ENCODE peak calls at places on chromosome 11, in seven cellular contexts. E is PC-3; T is tibial artery; W is fibroblast of lung; Q is CD8-positive, alpha-beta T cell; J is CD4-positive, alpha-beta memory T cell; N is A549. G is an unnamed sample.
A peak's percentile ranks its signal among the peaks of the same experiment; 100 is the strongest.

GRCh38 chr11:69272055-69272454 is 21.9 kb upstream of the MYEOV start:
- DNase-seq in E (no peak), N (no peak), J (no peak), W (no peak), T (no peak), Q (no peak), G (no peak)

GRCh38 chr11:126212089-126212660 is 593 bp downstream of the FAM118B start:
- DNase-seq in Q (no peak), J (no peak), T (no peak), E (peak; percentile 13), W (peak; percentile 21), N (no peak), G (no peak)

GRCh38 chr11:30107899-30108298 is 91.1 kb upstream of the KCNA4 start:
- DNase-seq in T (no peak), N (no peak), Q (no peak), E (peak; percentile 39), W (peak; percentile 65), J (no peak), G (no peak)

GRCh38 chr11:77299528-77299993 is 1.9 kb downstream of the GDPD4 start:
- DNase-seq in W (no peak), J (no peak), Q (no peak), E (peak; percentile 99), N (peak; percentile 56), T (no peak), G (no peak)

GRCh38 chr11:10414659-10415058 is 40.4 kb upstream of the AMPD3 start:
- DNase-seq in J (no peak), N (no peak), E (no peak), Q (no peak), T (peak; percentile 63), W (peak; percentile 19), G (no peak)

GRCh38 chr11:63623513-63624140 is 9.4 kb upstream of the PLAAT3 start:
- DNase-seq in J (no peak), W (no peak), Q (no peak), N (no peak), E (no peak), T (no peak), G (no peak)

GRCh38 chr11:21105196-21105917 is 436.0 kb downstream of the NELL1 start:
- DNase-seq in N (no peak), W (no peak), T (no peak), E (no peak), J (no peak), Q (no peak), G (no peak)

GRCh38 chr11:60899021-60899936 is 7.1 kb downstream of the PRPF19 start:
- DNase-seq in E (peak; percentile 89), N (peak; percentile 76), W (peak; percentile 76), Q (no peak), J (peak; percentile 42), T (no peak), G (peak; percentile 10)

GRCh38 chr11:130431337-130431773 is 2.9 kb upstream of the ADAMTS8 start:
- DNase-seq in E (peak; percentile 95), T (peak; percentile 83), J (peak; percentile 46), N (peak; percentile 55), W (peak; percentile 77), Q (peak; percentile 28), G (peak; percentile 69)

GRCh38 chr11:34986883-34987525 is 70.6 kb downstream of the PDHX start:
- DNase-seq in T (no peak), E (no peak), J (no peak), W (no peak), N (no peak), Q (no peak), G (no peak)

GRCh38 chr11:25702417-25702816 is 629.5 kb upstream of the ANO3 start:
- DNase-seq in E (no peak), T (no peak), W (no peak), N (no peak), Q (no peak), J (no peak), G (no peak)

GRCh38 chr11:95365346-95365745 is 134.3 kb upstream of the SESN3 start:
- DNase-seq in E (no peak), W (no peak), Q (no peak), N (no peak), J (no peak), T (no peak), G (no peak)

GRCh38 chr11:2518983-2519340 is 74.2 kb downstream of the KCNQ1 start:
- DNase-seq in J (no peak), T (peak; percentile 11), N (no peak), W (no peak), Q (no peak), E (no peak), G (no peak)

GRCh38 chr11:27485930-27486773 is 13.6 kb upstream of the LGR4 start:
- DNase-seq in N (no peak), E (peak; percentile 85), Q (no peak), T (no peak), J (peak; percentile 49), W (peak; percentile 76), G (no peak)

DNA sequence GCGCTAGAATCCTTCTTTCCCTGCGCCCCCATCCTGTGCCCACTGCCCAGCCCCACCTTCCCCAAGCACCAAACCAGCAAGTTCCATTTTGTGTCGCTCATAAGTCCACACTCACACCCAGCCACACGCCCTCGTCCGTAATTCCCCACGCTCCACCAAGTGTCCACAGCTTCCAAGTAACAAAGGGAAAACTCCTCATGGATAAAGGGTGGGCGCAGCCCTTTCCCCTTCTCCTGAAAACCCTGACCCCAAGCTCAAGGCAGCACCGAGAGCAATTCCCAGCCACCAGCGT is 463 bp downstream of the FXYD6 start:
- DNase-seq in Q (no peak), W (no peak), T (no peak), E (no peak), N (no peak), J (no peak), G (no peak)
- H3K4me1 ChIP-seq in Q (peaks cover 36% of the 10 kb centered on the region), W (no peaks in the 10 kb centered on the region), T (peaks cover 19% of the 10 kb centered on the region), E (no peaks in the 10 kb centered on the region), N (no peaks in the 10 kb centered on the region), J (peaks cover 37% of the 10 kb centered on the region), G (peaks cover 32% of the 10 kb centered on the region)

DNA sequence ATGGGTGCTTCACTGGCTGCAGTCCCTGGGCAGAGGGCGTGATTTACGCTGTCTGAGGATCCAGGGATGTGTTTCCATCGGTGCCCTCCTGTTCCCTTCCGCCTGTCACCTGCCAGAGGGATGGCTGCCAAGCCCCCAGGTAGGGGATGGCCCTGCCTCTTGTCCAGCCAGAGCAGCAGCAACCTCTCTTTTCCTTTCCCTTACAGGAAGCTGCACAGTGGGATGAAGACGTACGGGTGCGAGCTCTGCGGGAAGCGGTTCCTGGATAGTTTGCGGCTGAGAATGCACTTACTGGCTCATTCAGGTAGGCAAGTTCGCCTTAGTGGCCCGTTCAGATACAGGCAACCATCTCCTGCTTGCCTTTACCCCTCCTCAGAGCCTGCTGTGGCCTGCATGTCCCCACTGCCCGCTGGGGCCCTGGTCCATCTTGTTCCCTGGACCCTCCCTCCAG is 96.6 kb downstream of the ZBTB16 start:
- DNase-seq in Q (no peak), N (no peak), W (no peak), T (no peak), J (no peak), E (no peak), G (no peak)
- H3K4me1 ChIP-seq in Q (peaks cover 43% of the 10 kb centered on the region), N (peaks cover 12% of the 10 kb centered on the region), W (peaks cover 4% of the 10 kb centered on the region), T (peaks cover 98% of the 10 kb centered on the region), J (peaks cover 35% of the 10 kb centered on the region), E (peaks cover 20% of the 10 kb centered on the region), G (peaks cover 37% of the 10 kb centered on the region)

GRCh38 chr11:87298155-87298554 is 260.4 kb downstream of the TMEM135 start:
- DNase-seq in Q (no peak), E (no peak), W (no peak), N (no peak), J (no peak), T (no peak), G (no peak)
- H3K4me1 ChIP-seq in Q (no peaks in the 10 kb centered on the region), E (peaks cover 5% of the 10 kb centered on the region), W (no peaks in the 10 kb centered on the region), N (no peaks in the 10 kb centered on the region), J (no peaks in the 10 kb centered on the region), T (peaks cover 3% of the 10 kb centered on the region), G (peaks cover 3% of the 10 kb centered on the region)

GRCh38 chr11:119615003-119615878 is 113.8 kb downstream of the NECTIN1 start:
- DNase-seq in W (peak; percentile 68), J (no peak), E (peak; percentile 97), N (peak; percentile 65), T (no peak), Q (no peak), G (no peak)
- H3K4me1 ChIP-seq in W (peaks cover 14% of the 10 kb centered on the region), J (peaks cover 15% of the 10 kb centered on the region), E (peaks cover 27% of the 10 kb centered on the region), N (peaks cover 12% of the 10 kb centered on the region), T (no peaks in the 10 kb centered on the region), Q (no peaks in the 10 kb centered on the region), G (no peaks in the 10 kb centered on the region)

GRCh38 chr11:66112041-66112491 is 42.0 kb downstream of the PACS1 start:
- DNase-seq in T (no peak), E (no peak), W (no peak), J (no peak), N (no peak), Q (no peak), G (no peak)
- H3K4me1 ChIP-seq in T (peaks cover 20% of the 10 kb centered on the region), E (peaks cover 62% of the 10 kb centered on the region), W (peaks cover 9% of the 10 kb centered on the region), J (peaks cover 99% of the 10 kb centered on the region), N (peaks cover 95% of the 10 kb centered on the region), Q (peaks cover 88% of the 10 kb centered on the region), G (peaks cover 84% of the 10 kb centered on the region)